ENCODE peak calls at places on chromosomes 5 and 9, in ten cellular contexts. One of them, this sample, is unnamed.

GRCh38 chr9:128160603-128160987 is 530 bp downstream of the BBLN start:
- DNase-seq in H1: no peak
- DNase-seq in upper lobe of right lung: no peak
- DNase-seq in uterus: no peak
- DNase-seq in CD8-positive, alpha-beta T cell: peak; percentile 49
- DNase-seq in progenitor cell of endocrine pancreas: no peak
- DNase-seq in left ventricle myocardium inferior: no peak
- DNase-seq in WERI-Rb-1: peak; percentile 54
- DNase-seq in lung: no peak
- DNase-seq in GM12865: peak; percentile 47
- DNase-seq in this sample: no peak

GRCh38 chr5:112413611-112414010 is 5.5 kb downstream of the EPB41L4A start:
- DNase-seq in H1: no peak
- DNase-seq in upper lobe of right lung: no peak
- DNase-seq in uterus: no peak
- DNase-seq in CD8-positive, alpha-beta T cell: no peak
- DNase-seq in progenitor cell of endocrine pancreas: no peak
- DNase-seq in left ventricle myocardium inferior: no peak
- DNase-seq in WERI-Rb-1: no peak
- DNase-seq in lung: no peak
- DNase-seq in GM12865: no peak
- DNase-seq in this sample: no peak

GRCh38 chr5:116378007-116378831 is 196.4 kb downstream of the SEMA6A start:
- DNase-seq in H1: no peak
- DNase-seq in upper lobe of right lung: no peak
- DNase-seq in uterus: no peak
- DNase-seq in CD8-positive, alpha-beta T cell: no peak
- DNase-seq in progenitor cell of endocrine pancreas: no peak
- DNase-seq in left ventricle myocardium inferior: no peak
- DNase-seq in WERI-Rb-1: peak; percentile 84
- DNase-seq in lung: no peak
- DNase-seq in GM12865: no peak
- DNase-seq in this sample: no peak

GRCh38 chr5:92956886-92957285 is 624.1 kb downstream of the NR2F1-AS1 start:
- DNase-seq in H1: no peak
- DNase-seq in upper lobe of right lung: no peak
- DNase-seq in uterus: no peak
- DNase-seq in CD8-positive, alpha-beta T cell: no peak
- DNase-seq in progenitor cell of endocrine pancreas: no peak
- DNase-seq in left ventricle myocardium inferior: no peak
- DNase-seq in WERI-Rb-1: no peak
- DNase-seq in lung: no peak
- DNase-seq in GM12865: no peak
- DNase-seq in this sample: no peak

GRCh38 chr5:173925449-173926071 is 37.4 kb downstream of the CPEB4 start:
- DNase-seq in H1: no peak
- DNase-seq in upper lobe of right lung: no peak
- DNase-seq in uterus: no peak
- DNase-seq in CD8-positive, alpha-beta T cell: peak; percentile 48
- DNase-seq in progenitor cell of endocrine pancreas: no peak
- DNase-seq in left ventricle myocardium inferior: peak; percentile 43
- DNase-seq in WERI-Rb-1: peak; percentile 58
- DNase-seq in lung: no peak
- DNase-seq in GM12865: peak; percentile 72
- DNase-seq in this sample: no peak

GRCh38 chr5:73596705-73597328 is 29.2 kb upstream of the ARHGEF28 start:
- DNase-seq in H1: no peak
- DNase-seq in upper lobe of right lung: no peak
- DNase-seq in uterus: no peak
- DNase-seq in CD8-positive, alpha-beta T cell: no peak
- DNase-seq in progenitor cell of endocrine pancreas: no peak
- DNase-seq in left ventricle myocardium inferior: no peak
- DNase-seq in WERI-Rb-1: peak; percentile 52
- DNase-seq in lung: no peak
- DNase-seq in GM12865: peak; percentile 65
- DNase-seq in this sample: no peak

GRCh38 chr5:122759310-122759709 is 15.6 kb upstream of the SNX2 start:
- DNase-seq in H1: no peak
- DNase-seq in upper lobe of right lung: no peak
- DNase-seq in uterus: no peak
- DNase-seq in CD8-positive, alpha-beta T cell: no peak
- DNase-seq in progenitor cell of endocrine pancreas: no peak
- DNase-seq in left ventricle myocardium inferior: no peak
- DNase-seq in WERI-Rb-1: no peak
- DNase-seq in lung: no peak
- DNase-seq in GM12865: no peak
- DNase-seq in this sample: no peak

GRCh38 chr9:132409828-132410528 is at the start of gene CFAP77:
- DNase-seq in H1: no peak
- DNase-seq in upper lobe of right lung: peak; percentile 75
- DNase-seq in uterus: peak; percentile 26
- DNase-seq in CD8-positive, alpha-beta T cell: peak; percentile 59
- DNase-seq in progenitor cell of endocrine pancreas: peak; percentile 31
- DNase-seq in left ventricle myocardium inferior: peak; percentile 55
- DNase-seq in WERI-Rb-1: peak; percentile 54
- DNase-seq in lung: no peak
- DNase-seq in GM12865: peak; percentile 48
- DNase-seq in this sample: no peak

GRCh38 chr9:6877671-6878161 is 119.9 kb downstream of the KDM4C start:
- DNase-seq in H1: no peak
- DNase-seq in upper lobe of right lung: no peak
- DNase-seq in uterus: no peak
- DNase-seq in CD8-positive, alpha-beta T cell: no peak
- DNase-seq in progenitor cell of endocrine pancreas: no peak
- DNase-seq in left ventricle myocardium inferior: no peak
- DNase-seq in WERI-Rb-1: no peak
- DNase-seq in lung: no peak
- DNase-seq in GM12865: no peak
- DNase-seq in this sample: no peak

GRCh38 chr9:14633906-14634565 is 59.2 kb downstream of the ZDHHC21 start:
- DNase-seq in H1: no peak
- DNase-seq in upper lobe of right lung: no peak
- DNase-seq in uterus: no peak
- DNase-seq in CD8-positive, alpha-beta T cell: no peak
- DNase-seq in progenitor cell of endocrine pancreas: no peak
- DNase-seq in left ventricle myocardium inferior: no peak
- DNase-seq in WERI-Rb-1: no peak
- DNase-seq in lung: no peak
- DNase-seq in GM12865: no peak
- DNase-seq in this sample: no peak

GRCh38 chr9:82488319-82488701 is 499.7 kb downstream of the SPATA31D1 start:
- DNase-seq in H1: no peak
- DNase-seq in upper lobe of right lung: no peak
- DNase-seq in uterus: no peak
- DNase-seq in CD8-positive, alpha-beta T cell: no peak
- DNase-seq in progenitor cell of endocrine pancreas: no peak
- DNase-seq in left ventricle myocardium inferior: no peak
- DNase-seq in WERI-Rb-1: no peak
- DNase-seq in lung: no peak
- DNase-seq in GM12865: no peak
- DNase-seq in this sample: no peak

GRCh38 chr9:96617439-96618185 is 2.0 kb downstream of the CDC14B start:
- DNase-seq in H1: no peak
- DNase-seq in upper lobe of right lung: no peak
- DNase-seq in uterus: no peak
- DNase-seq in CD8-positive, alpha-beta T cell: no peak
- DNase-seq in progenitor cell of endocrine pancreas: no peak
- DNase-seq in left ventricle myocardium inferior: no peak
- DNase-seq in WERI-Rb-1: no peak
- DNase-seq in lung: no peak
- DNase-seq in GM12865: no peak
- DNase-seq in this sample: no peak

GRCh38 chr5:72387985-72388384 is 67.8 kb downstream of the PTCD2 start:
- DNase-seq in H1: no peak
- DNase-seq in upper lobe of right lung: no peak
- DNase-seq in uterus: no peak
- DNase-seq in CD8-positive, alpha-beta T cell: no peak
- DNase-seq in progenitor cell of endocrine pancreas: no peak
- DNase-seq in left ventricle myocardium inferior: no peak
- DNase-seq in WERI-Rb-1: no peak
- DNase-seq in lung: no peak
- DNase-seq in GM12865: no peak
- DNase-seq in this sample: no peak

GRCh38 chr9:132586830-132587483 is 4.6 kb downstream of the BARHL1 start:
- DNase-seq in H1: no peak
- DNase-seq in upper lobe of right lung: no peak
- DNase-seq in uterus: no peak
- DNase-seq in CD8-positive, alpha-beta T cell: no peak
- DNase-seq in progenitor cell of endocrine pancreas: no peak
- DNase-seq in left ventricle myocardium inferior: no peak
- DNase-seq in WERI-Rb-1: no peak
- DNase-seq in lung: no peak
- DNase-seq in GM12865: no peak
- DNase-seq in this sample: no peak

GRCh38 chr9:128115187-128116103 is 12.1 kb downstream of the PTGES2 start:
- DNase-seq in H1: no peak
- DNase-seq in upper lobe of right lung: peak; percentile 67
- DNase-seq in uterus: peak; percentile 13
- DNase-seq in CD8-positive, alpha-beta T cell: no peak
- DNase-seq in progenitor cell of endocrine pancreas: no peak
- DNase-seq in left ventricle myocardium inferior: peak; percentile 5
- DNase-seq in WERI-Rb-1: no peak
- DNase-seq in lung: no peak
- DNase-seq in GM12865: peak; percentile 84
- DNase-seq in this sample: no peak

GRCh38 chr5:127367912-127368468 is 77.4 kb downstream of the MEGF10 start:
- DNase-seq in H1: no peak
- DNase-seq in upper lobe of right lung: no peak
- DNase-seq in uterus: no peak
- DNase-seq in CD8-positive, alpha-beta T cell: no peak
- DNase-seq in progenitor cell of endocrine pancreas: no peak
- DNase-seq in left ventricle myocardium inferior: no peak
- DNase-seq in WERI-Rb-1: no peak
- DNase-seq in lung: no peak
- DNase-seq in GM12865: no peak
- DNase-seq in this sample: no peak

GRCh38 chr5:127375124-127375523 is 84.5 kb downstream of the MEGF10 start:
- DNase-seq in H1: no peak
- DNase-seq in upper lobe of right lung: no peak
- DNase-seq in uterus: no peak
- DNase-seq in CD8-positive, alpha-beta T cell: no peak
- DNase-seq in progenitor cell of endocrine pancreas: no peak
- DNase-seq in left ventricle myocardium inferior: no peak
- DNase-seq in WERI-Rb-1: no peak
- DNase-seq in lung: no peak
- DNase-seq in GM12865: no peak
- DNase-seq in this sample: no peak

GRCh38 chr5:127369772-127370171 is 79.2 kb downstream of the MEGF10 start:
- DNase-seq in H1: no peak
- DNase-seq in upper lobe of right lung: no peak
- DNase-seq in uterus: no peak
- DNase-seq in CD8-positive, alpha-beta T cell: no peak
- DNase-seq in progenitor cell of endocrine pancreas: no peak
- DNase-seq in left ventricle myocardium inferior: no peak
- DNase-seq in WERI-Rb-1: peak; percentile 11
- DNase-seq in lung: no peak
- DNase-seq in GM12865: no peak
- DNase-seq in this sample: no peak

GRCh38 chr5:127373858-127374491 is 83.4 kb downstream of the MEGF10 start:
- DNase-seq in H1: no peak
- DNase-seq in upper lobe of right lung: no peak
- DNase-seq in uterus: no peak
- DNase-seq in CD8-positive, alpha-beta T cell: no peak
- DNase-seq in progenitor cell of endocrine pancreas: no peak
- DNase-seq in left ventricle myocardium inferior: no peak
- DNase-seq in WERI-Rb-1: no peak
- DNase-seq in lung: no peak
- DNase-seq in GM12865: peak; percentile 15
- DNase-seq in this sample: no peak
- TF ChIP-seq CTCF in H1: peak; percentile 46
- TF ChIP-seq CTCF in upper lobe of right lung: no peak
- TF ChIP-seq CTCF in uterus: no peak
- TF ChIP-seq CTCF in CD8-positive, alpha-beta T cell: no peak
- TF ChIP-seq CTCF in progenitor cell of endocrine pancreas: peak; percentile 35
- TF ChIP-seq CTCF in left ventricle myocardium inferior: no peak
- TF ChIP-seq CTCF in WERI-Rb-1: peak; percentile 8
- TF ChIP-seq CTCF in lung: no peak
- TF ChIP-seq CTCF in GM12865: peak; percentile 41
- TF ChIP-seq CTCF in this sample: no peak

GRCh38 chr5:1594336-1595106 is 70.8 kb upstream of the LPCAT1 start:
- DNase-seq in H1: peak; percentile 81
- DNase-seq in upper lobe of right lung: peak; percentile 95
- DNase-seq in uterus: peak; percentile 60
- DNase-seq in CD8-positive, alpha-beta T cell: peak; percentile 89
- DNase-seq in progenitor cell of endocrine pancreas: peak; percentile 93
- DNase-seq in left ventricle myocardium inferior: peak; percentile 80
- DNase-seq in WERI-Rb-1: peak; percentile 83
- DNase-seq in lung: peak; percentile 85
- DNase-seq in GM12865: peak; percentile 97
- DNase-seq in this sample: no peak
- TF ChIP-seq CTCF in H1: peak; percentile 61
- TF ChIP-seq CTCF in upper lobe of right lung: peak; percentile 42
- TF ChIP-seq CTCF in uterus: peak; percentile 54
- TF ChIP-seq CTCF in CD8-positive, alpha-beta T cell: peak; percentile 37
- TF ChIP-seq CTCF in progenitor cell of endocrine pancreas: peak; percentile 68
- TF ChIP-seq CTCF in left ventricle myocardium inferior: peak; percentile 56
- TF ChIP-seq CTCF in WERI-Rb-1: peak; percentile 51
- TF ChIP-seq CTCF in lung: peak; percentile 6
- TF ChIP-seq CTCF in GM12865: peak; percentile 70
- TF ChIP-seq CTCF in this sample: no peak

DNA sequence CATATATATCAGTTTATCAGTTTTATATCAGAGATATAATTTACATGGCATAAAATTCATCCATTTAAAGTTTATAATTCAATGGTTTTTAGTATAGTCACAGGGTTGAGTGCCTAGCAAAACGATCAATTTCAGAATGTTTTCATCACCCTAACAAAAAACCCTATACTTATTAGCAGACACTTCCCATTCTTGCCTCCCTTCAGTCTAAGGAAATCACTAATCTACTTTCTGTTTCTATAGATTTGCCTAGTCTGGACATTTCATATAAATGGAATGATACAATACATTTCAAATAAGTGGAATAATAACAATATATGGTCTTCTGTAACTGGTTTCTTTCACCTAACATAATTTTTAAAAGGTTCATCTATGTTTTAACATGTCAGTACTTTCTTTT is 9.6 kb upstream of the LNPEP start:
- DNase-seq in H1: no peak
- DNase-seq in upper lobe of right lung: no peak
- DNase-seq in uterus: no peak
- DNase-seq in CD8-positive, alpha-beta T cell: no peak
- DNase-seq in progenitor cell of endocrine pancreas: no peak
- DNase-seq in left ventricle myocardium inferior: no peak
- DNase-seq in WERI-Rb-1: no peak
- DNase-seq in lung: no peak
- DNase-seq in GM12865: no peak
- DNase-seq in this sample: no peak
- TF ChIP-seq CTCF in H1: no peak
- TF ChIP-seq CTCF in upper lobe of right lung: no peak
- TF ChIP-seq CTCF in uterus: no peak
- TF ChIP-seq CTCF in CD8-positive, alpha-beta T cell: no peak
- TF ChIP-seq CTCF in progenitor cell of endocrine pancreas: no peak
- TF ChIP-seq CTCF in left ventricle myocardium inferior: no peak
- TF ChIP-seq CTCF in WERI-Rb-1: no peak
- TF ChIP-seq CTCF in lung: no peak
- TF ChIP-seq CTCF in GM12865: no peak
- TF ChIP-seq CTCF in this sample: no peak

DNA sequence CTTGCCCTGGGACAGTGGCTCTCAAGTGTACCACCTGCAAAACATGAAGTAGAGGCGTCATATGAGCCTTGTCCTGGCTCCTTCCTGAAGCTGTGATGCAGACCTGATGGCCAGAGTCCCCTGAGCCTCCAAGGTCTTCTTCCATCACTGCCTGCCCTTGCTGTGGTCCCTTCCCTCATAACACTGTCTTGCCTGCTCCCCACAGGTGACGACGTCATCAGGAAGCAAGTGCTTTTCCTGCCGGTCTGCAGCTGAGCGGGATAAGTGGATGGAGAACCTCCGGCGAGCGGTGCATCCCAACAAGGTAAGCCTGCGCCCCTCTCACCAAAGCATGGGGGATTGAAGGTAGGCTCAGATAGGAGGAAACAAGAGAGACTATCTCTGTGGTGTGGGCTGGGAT is 107.3 kb downstream of the DAB2IP start:
- DNase-seq in H1: no peak
- DNase-seq in upper lobe of right lung: no peak
- DNase-seq in uterus: no peak
- DNase-seq in CD8-positive, alpha-beta T cell: no peak
- DNase-seq in progenitor cell of endocrine pancreas: no peak
- DNase-seq in left ventricle myocardium inferior: no peak
- DNase-seq in WERI-Rb-1: no peak
- DNase-seq in lung: no peak
- DNase-seq in GM12865: no peak
- DNase-seq in this sample: no peak
- TF ChIP-seq CTCF in H1: no peak
- TF ChIP-seq CTCF in upper lobe of right lung: no peak
- TF ChIP-seq CTCF in uterus: no peak
- TF ChIP-seq CTCF in CD8-positive, alpha-beta T cell: no peak
- TF ChIP-seq CTCF in progenitor cell of endocrine pancreas: no peak
- TF ChIP-seq CTCF in left ventricle myocardium inferior: no peak
- TF ChIP-seq CTCF in WERI-Rb-1: no peak
- TF ChIP-seq CTCF in lung: no peak
- TF ChIP-seq CTCF in GM12865: no peak
- TF ChIP-seq CTCF in this sample: no peak

This sample was measured in coronary artery.